ENCODE peak calls at places on chromosomes 7 and 10, in six cellular contexts. U is CD8-positive, alpha-beta T cell; A is naive thymus-derived CD8-positive, alpha-beta T cell; H is progenitor cell of endocrine pancreas; M is brain microvascular endothelial cell; R is HuH-7. J is an unnamed sample.

GRCh38 chr10:100364735-100365391 is 17.8 kb downstream of the SCD start:
- DNase-seq in U (no peak), A (no peak), H (no peak), M (peak; percentile 60), R (no peak), J (no peak)

GRCh38 chr10:111126981-111127848 is 50.4 kb downstream of the ADRA2A start:
- DNase-seq in U (no peak), A (no peak), H (no peak), M (no peak), R (no peak), J (no peak)

GRCh38 chr7:151008143-151008510 is 16.2 kb downstream of the ATG9B start:
- DNase-seq in U (no peak), A (no peak), H (no peak), M (no peak), R (no peak), J (no peak)

GRCh38 chr7:20794676-20795075 is 8.0 kb upstream of the SP8 start:
- DNase-seq in U (no peak), A (no peak), H (no peak), M (no peak), R (no peak), J (no peak)

GRCh38 chr7:3922175-3922635 is 621.2 kb downstream of the SDK1 start:
- DNase-seq in U (no peak), A (no peak), H (no peak), M (peak; percentile 99), R (peak; percentile 19), J (no peak)

GRCh38 chr7:43569424-43569823 is 13.5 kb upstream of the STK17A start:
- DNase-seq in U (no peak), A (no peak), H (no peak), M (peak; percentile 96), R (no peak), J (no peak)

GRCh38 chr10:87505366-87506113 is 847 bp downstream of the MINPP1 start:
- DNase-seq in U (peak; percentile 33), A (peak; percentile 30), H (peak; percentile 48), M (peak; percentile 45), R (peak; percentile 72), J (peak; percentile 8)

GRCh38 chr7:157018328-157018996 is 8.0 kb upstream of the MNX1 start:
- DNase-seq in U (no peak), A (no peak), H (no peak), M (no peak), R (no peak), J (no peak)

GRCh38 chr10:17527530-17528146 is 73.2 kb upstream of the ST8SIA6 start:
- DNase-seq in U (no peak), A (no peak), H (no peak), M (peak; percentile 70), R (no peak), J (no peak)

GRCh38 chr10:62335326-62335725 is 38.8 kb upstream of the ZNF365 start:
- DNase-seq in U (no peak), A (no peak), H (no peak), M (no peak), R (no peak), J (no peak)

GRCh38 chr7:471866-472639 is 47.6 kb downstream of the PDGFA start:
- DNase-seq in U (no peak), A (no peak), H (no peak), M (peak; percentile 99), R (no peak), J (no peak)

GRCh38 chr10:11879387-11880168 is 56.4 kb downstream of the PROSER2 start:
- DNase-seq in U (no peak), A (no peak), H (no peak), M (no peak), R (no peak), J (no peak)

GRCh38 chr10:74333174-74333573 is 182.2 kb downstream of the ADK start:
- DNase-seq in U (no peak), A (no peak), H (no peak), M (no peak), R (no peak), J (no peak)

GRCh38 chr7:138257459-138258193 is 181.4 kb downstream of the AKR1D1 start:
- DNase-seq in U (no peak), A (no peak), H (no peak), M (peak; percentile 91), R (peak; percentile 42), J (no peak)

GRCh38 chr7:43534110-43534509 is 48.8 kb upstream of the STK17A start:
- DNase-seq in U (no peak), A (no peak), H (no peak), M (no peak), R (no peak), J (no peak)

J was measured in T-helper 1 cell.